ENCODE peak calls at places on chromosome 21, in ten cellular contexts. X is GM18507; B is activated CD8-positive, alpha-beta memory T cell treated with anti-CD3 and anti-CD28 coated beads, Interleukin-2, amount 50 U/mL, for 4 hours; D is K562; H is stimulated activated CD8-positive, alpha-beta memory T cell treated with anti-CD3 and anti-CD28 coated beads, Interleukin-2, amount 100 ng/mL, for 1 hour; Q is amygdala; U is NCI-H2029; P is activated naive CD4-positive, alpha-beta T cell treated with anti-CD3 and anti-CD28 coated beads for 36 hours; S is hepatic stellate cell; F is iris pigment epithelial cell. W is an unnamed sample.

GRCh38 chr21:45076245-45076661 is 1.9 kb downstream of the ADARB1 start:
- DNase-seq in X (no peak), P (peak; percentile 45), U (no peak), F (peak; percentile 69), D (no peak), H (no peak), S (no peak), Q (no peak), B (no peak), W (no peak)

GRCh38 chr21:41777934-41778815 is 11.3 kb upstream of the RIPK4 start:
- DNase-seq in F (peak; percentile 78), X (no peak), H (no peak), P (peak; percentile 60), D (peak; percentile 73), Q (peak; percentile 64), B (no peak), S (peak; percentile 89), U (peak; percentile 88), W (peak; percentile 61)

GRCh38 chr21:31932470-31932764 is 59.6 kb downstream of the HUNK start:
- DNase-seq in X (no peak), Q (no peak), D (no peak), H (no peak), U (no peak), F (no peak), S (no peak), P (no peak), B (no peak), W (no peak)

GRCh38 chr21:25586242-25586805 is 21.0 kb downstream of the MRPL39 start:
- DNase-seq in P (no peak), S (no peak), F (no peak), D (no peak), U (no peak), X (no peak), H (no peak), B (no peak), Q (no peak), W (no peak)

GRCh38 chr21:41243107-41243506 is 73.5 kb upstream of the FAM3B start:
- DNase-seq in U (no peak), X (no peak), P (no peak), F (no peak), H (no peak), Q (no peak), B (no peak), D (no peak), S (no peak), W (no peak)

GRCh38 chr21:37186983-37187382 is 80.2 kb downstream of the VPS26C start:
- DNase-seq in H (no peak), S (no peak), U (no peak), P (no peak), B (no peak), X (no peak), Q (no peak), F (no peak), D (no peak), W (no peak)

GRCh38 chr21:46455575-46456385 is 2.9 kb upstream of the DIP2A start:
- DNase-seq in S (peak; percentile 36), F (peak; percentile 74), Q (no peak), B (no peak), H (no peak), P (no peak), U (no peak), D (peak; percentile 94), X (no peak), W (no peak)

GRCh38 chr21:37829447-37829846 is 86.8 kb downstream of the KCNJ6 start:
- DNase-seq in P (no peak), S (peak; percentile 35), F (peak; percentile 55), B (no peak), U (no peak), D (no peak), Q (no peak), H (no peak), X (no peak), W (peak; percentile 24)

GRCh38 chr21:45970674-45971486 is 10.7 kb upstream of the COL6A1 start:
- DNase-seq in U (no peak), P (peak; percentile 67), H (peak; percentile 42), F (peak; percentile 19), S (peak; percentile 84), Q (no peak), D (peak; percentile 68), X (no peak), B (peak; percentile 65), W (no peak)

GRCh38 chr21:31162827-31163226 is 124.6 kb upstream of the KRTAP19-8 start:
- DNase-seq in X (no peak), F (peak; percentile 62), B (no peak), P (no peak), U (no peak), D (no peak), S (no peak), Q (no peak), H (no peak), W (no peak)

GRCh38 chr21:36203603-36203889 is 46.9 kb downstream of the DOP1B start:
- DNase-seq in X (peak; percentile 32), P (peak; percentile 79), S (peak; percentile 91), F (peak; percentile 91), U (no peak), H (no peak), Q (no peak), D (peak; percentile 24), B (peak; percentile 27), W (no peak)

GRCh38 chr21:17799414-17800164 is 19.6 kb downstream of the C21orf91 start:
- DNase-seq in P (no peak), B (no peak), H (no peak), X (no peak), F (no peak), Q (no peak), U (no peak), D (no peak), S (no peak), W (no peak)

GRCh38 chr21:38813554-38813953 is 7.8 kb downstream of the ETS2 start:
- DNase-seq in H (no peak), Q (no peak), X (no peak), F (no peak), S (no peak), U (peak; percentile 74), B (no peak), D (no peak), P (no peak), W (no peak)

GRCh38 chr21:30233636-30234035 is 17.7 kb upstream of the CLDN8 start:
- DNase-seq in D (no peak), B (no peak), H (no peak), Q (no peak), P (no peak), F (no peak), U (no peak), S (no peak), X (no peak), W (no peak)

GRCh38 chr21:37551406-37552355 is 185.1 kb downstream of the DYRK1A start:
- DNase-seq in P (no peak), B (no peak), S (no peak), X (no peak), F (peak; percentile 53), H (no peak), Q (no peak), U (peak; percentile 56), D (no peak), W (peak; percentile 6)

GRCh38 chr21:42525228-42525604 is 11.6 kb downstream of the SLC37A1 start:
- DNase-seq in S (no peak), Q (no peak), B (no peak), H (no peak), F (peak; percentile 28), U (no peak), X (no peak), P (no peak), D (no peak), W (no peak)

GRCh38 chr21:35072960-35073359 is 23.9 kb upstream of the RUNX1 start:
- DNase-seq in D (no peak), H (no peak), B (no peak), U (no peak), F (peak; percentile 78), P (no peak), S (no peak), Q (no peak), X (no peak), W (no peak)

GRCh38 chr21:39863111-39863510 is 4.1 kb upstream of the PCP4 start:
- DNase-seq in B (no peak), U (peak; percentile 90), S (no peak), F (peak; percentile 15), P (no peak), X (no peak), Q (no peak), H (no peak), D (no peak), W (peak; percentile 87)

GRCh38 chr21:27422435-27422834 is 455.5 kb upstream of the ADAMTS5 start:
- DNase-seq in U (no peak), P (no peak), S (no peak), H (no peak), D (no peak), Q (no peak), B (no peak), F (no peak), X (no peak), W (no peak)

GRCh38 chr21:36186506-36187399 is 30.1 kb downstream of the DOP1B start:
- DNase-seq in B (no peak), X (no peak), D (peak; percentile 17), P (no peak), H (no peak), U (peak; percentile 72), F (no peak), S (no peak), Q (no peak), W (no peak)

GRCh38 chr21:14318598-14318997 is 64.3 kb downstream of the HSPA13 start:
- DNase-seq in H (no peak), S (no peak), B (no peak), U (no peak), X (no peak), Q (no peak), F (no peak), P (no peak), D (no peak), W (no peak)

GRCh38 chr21:27424601-27425000 is 457.7 kb upstream of the ADAMTS5 start:
- DNase-seq in D (no peak), H (no peak), S (no peak), Q (no peak), U (no peak), B (no peak), F (peak; percentile 37), P (no peak), X (no peak), W (no peak)

GRCh38 chr21:41834252-41834925 is 44.8 kb downstream of the PRDM15 start:
- DNase-seq in U (no peak), D (no peak), Q (no peak), X (no peak), H (no peak), B (no peak), P (no peak), S (no peak), F (no peak), W (no peak)

GRCh38 chr21:39377444-39378050 is 28.7 kb upstream of the HMGN1 start:
- DNase-seq in D (peak; percentile 47), F (peak; percentile 38), Q (no peak), H (no peak), U (no peak), B (no peak), X (no peak), S (no peak), P (no peak), W (peak; percentile 12)

GRCh38 chr21:42336065-42336464 is 14.7 kb downstream of the TFF2 start:
- DNase-seq in P (no peak), S (no peak), Q (no peak), H (no peak), X (no peak), F (peak; percentile 24), U (no peak), B (no peak), D (no peak), W (no peak)

GRCh38 chr21:43971992-43972255 is 40.2 kb upstream of the TRAPPC10 start:
- DNase-seq in S (no peak), Q (no peak), H (no peak), D (no peak), X (no peak), P (no peak), F (no peak), B (no peak), U (no peak), W (no peak)

GRCh38 chr21:42523211-42523610 is 9.6 kb downstream of the SLC37A1 start:
- DNase-seq in Q (no peak), S (no peak), U (no peak), F (no peak), X (no peak), P (no peak), B (no peak), D (no peak), H (no peak), W (no peak)

GRCh38 chr21:15849161-15849560 is 119.4 kb downstream of the USP25 start:
- DNase-seq in Q (no peak), D (no peak), B (no peak), H (no peak), X (no peak), P (no peak), F (no peak), U (no peak), S (no peak), W (no peak)